ENCODE peak calls at places on chromosomes 6 and 20, in seven cellular contexts. Z is ovary, K is sigmoid colon, J is upper lobe of left lung, C is K562, E is A549, O is stomach. A is an unnamed sample.

GRCh38 chr6:9496837-9497236 is 918.0 kb downstream of the TFAP2A start:
- DNase-seq in Z (no peak), K (no peak), J (no peak), C (no peak), E (no peak), O (no peak), A (no peak)

GRCh38 chr6:130282234-130282995 is 59.7 kb upstream of the SAMD3 start:
- DNase-seq in Z (no peak), K (no peak), J (no peak), C (peak; percentile 15), E (no peak), O (no peak), A (no peak)

GRCh38 chr6:26217714-26218075 is 130.5 kb downstream of the HFE start:
- DNase-seq in Z (no peak), K (no peak), J (no peak), C (no peak), E (no peak), O (no peak), A (no peak)

GRCh38 chr20:17562804-17563305 is 7.0 kb upstream of the DSTN start:
- DNase-seq in Z (no peak), K (no peak), J (no peak), C (peak; percentile 28), E (no peak), O (no peak), A (no peak)

GRCh38 chr6:86937219-86938079 is at the start of gene HTR1E:
- DNase-seq in Z (peak; percentile 80), K (no peak), J (peak; percentile 84), C (peak; percentile 70), E (peak; percentile 15), O (peak; percentile 79), A (peak; percentile 11)

GRCh38 chr6:130018830-130019795 is 732 bp downstream of the L3MBTL3 start:
- DNase-seq in Z (peak; percentile 54), K (peak; percentile 66), J (peak; percentile 89), C (peak; percentile 35), E (peak; percentile 11), O (peak; percentile 49), A (peak; percentile 24)

GRCh38 chr6:158853072-158853871 is 34.1 kb upstream of the EZR start:
- DNase-seq in Z (peak; percentile 53), K (no peak), J (no peak), C (peak; percentile 96), E (peak; percentile 83), O (peak; percentile 93), A (no peak)

GRCh38 chr6:116278853-116279231 is 888 bp downstream of the TSPYL1 start:
- DNase-seq in Z (peak; percentile 82), K (peak; percentile 88), J (no peak), C (no peak), E (no peak), O (no peak), A (no peak)

GRCh38 chr6:111794716-111795452 is 78.4 kb downstream of the FYN start:
- DNase-seq in Z (no peak), K (no peak), J (no peak), C (no peak), E (no peak), O (no peak), A (no peak)

GRCh38 chr6:89763550-89763949 is 56.0 kb downstream of the MDN1 start:
- DNase-seq in Z (no peak), K (no peak), J (no peak), C (no peak), E (no peak), O (no peak), A (no peak)

GRCh38 chr6:45532626-45533258 is 155.0 kb upstream of the SUPT3H start:
- DNase-seq in Z (no peak), K (no peak), J (no peak), C (no peak), E (no peak), O (no peak), A (no peak)

GRCh38 chr6:46129301-46129633 is 522 bp upstream of the ENPP4 start:
- DNase-seq in Z (no peak), K (no peak), J (no peak), C (no peak), E (no peak), O (no peak), A (no peak)

GRCh38 chr6:170129691-170130171 is 161.1 kb downstream of the DLL1 start:
- DNase-seq in Z (peak; percentile 55), K (peak; percentile 74), J (peak; percentile 90), C (no peak), E (no peak), O (peak; percentile 82), A (no peak)

GRCh38 chr6:142867988-142868818 is 76.8 kb downstream of the HIVEP2 start:
- DNase-seq in Z (no peak), K (no peak), J (no peak), C (no peak), E (no peak), O (no peak), A (no peak)

GRCh38 chr6:7389451-7390217 is at the start of the genes CAGE1 and RIOK1:
- DNase-seq in Z (peak; percentile 92), K (peak; percentile 97), J (peak; percentile 97), C (peak; percentile 96), E (peak; percentile 89), O (peak; percentile 96), A (peak; percentile 92)

GRCh38 chr6:144064402-144064830 is 31.0 kb downstream of the SF3B5 start:
- DNase-seq in Z (peak; percentile 20), K (peak; percentile 70), J (peak; percentile 90), C (peak; percentile 52), E (no peak), O (peak; percentile 34), A (no peak)

GRCh38 chr6:105794263-105794662 is 291.9 kb upstream of the PRDM1 start:
- DNase-seq in Z (peak; percentile 33), K (peak; percentile 82), J (no peak), C (no peak), E (peak; percentile 20), O (peak; percentile 66), A (peak; percentile 53)

GRCh38 chr6:153563001-153563400 is 431.9 kb upstream of the RGS17 start:
- DNase-seq in Z (no peak), K (no peak), J (no peak), C (no peak), E (no peak), O (no peak), A (no peak)

GRCh38 chr6:154917941-154918340 is 77.2 kb upstream of the TIAM2 start:
- DNase-seq in Z (no peak), K (peak; percentile 18), J (no peak), C (no peak), E (no peak), O (no peak), A (no peak)

GRCh38 chr20:62823688-62824475 is 7.0 kb downstream of the COL9A3 start:
- DNase-seq in Z (no peak), K (no peak), J (peak; percentile 75), C (no peak), E (no peak), O (no peak), A (no peak)

GRCh38 chr6:169251822-169252804 is 1.5 kb downstream of the THBS2 start:
- DNase-seq in Z (peak; percentile 39), K (no peak), J (no peak), C (no peak), E (no peak), O (peak; percentile 17), A (no peak)

GRCh38 chr6:128271527-128271926 is 248.9 kb downstream of the PTPRK start:
- DNase-seq in Z (no peak), K (no peak), J (no peak), C (no peak), E (no peak), O (no peak), A (no peak)

GRCh38 chr20:17961600-17961965 is 7.0 kb downstream of the SNX5 start:
- DNase-seq in Z (no peak), K (no peak), J (no peak), C (no peak), E (no peak), O (no peak), A (no peak)

GRCh38 chr6:36754582-36755434 is 57.2 kb downstream of the RAB44 start:
- DNase-seq in Z (no peak), K (no peak), J (no peak), C (no peak), E (no peak), O (no peak), A (no peak)

GRCh38 chr6:30689022-30689865 is 1.5 kb downstream of the NRM start:
- DNase-seq in Z (no peak), K (peak; percentile 48), J (peak; percentile 40), C (no peak), E (no peak), O (no peak), A (no peak)

GRCh38 chr6:49909508-49910047 is 43.2 kb upstream of the CRISP1 start:
- DNase-seq in Z (no peak), K (no peak), J (no peak), C (no peak), E (no peak), O (no peak), A (no peak)
- TF ChIP-seq EP300 in Z (no peak), K (no peak), J (no peak), C (no peak), E (no peak), O (no peak), A (no peak)

DNA sequence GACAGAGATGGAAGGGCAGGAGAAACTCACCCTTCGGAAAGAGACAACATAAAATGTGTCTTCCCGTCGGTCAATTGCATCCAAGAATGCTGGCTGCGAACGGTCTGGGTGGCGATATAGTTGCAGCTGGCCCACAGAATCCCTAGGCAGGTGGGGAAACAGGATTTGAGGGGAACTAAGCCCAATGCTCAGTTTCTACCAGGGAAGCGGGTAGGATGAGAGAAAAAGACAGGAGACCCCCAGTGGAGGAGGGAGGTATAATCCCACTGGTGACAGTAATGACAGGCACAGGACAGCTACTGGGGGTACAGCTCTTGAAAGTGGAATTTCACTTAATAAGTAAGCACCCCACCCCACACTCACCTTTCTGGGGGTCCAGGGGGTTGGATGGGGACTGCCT is 7.5 kb upstream of the TNXB start:
- DNase-seq in Z (no peak), K (no peak), J (no peak), C (peak; percentile 74), E (peak; percentile 51), O (no peak), A (no peak)
- TF ChIP-seq CTCF in Z (no peak), K (no peak), J (peak; percentile 28), C (peak; percentile 70), E (peak; percentile 13), O (peak; percentile 21), A (peak; percentile 28)

GRCh38 chr20:43958626-43959025 is 44.0 kb downstream of the TOX2 start:
- DNase-seq in Z (no peak), K (no peak), J (no peak), C (no peak), E (no peak), O (no peak), A (no peak)
- H3K4me1 ChIP-seq in Z (peaks cover 14% of the 10 kb centered on the region), K (no peaks in the 10 kb centered on the region), J (peaks cover 70% of the 10 kb centered on the region), C (peaks cover 13% of the 10 kb centered on the region), E (peaks cover 58% of the 10 kb centered on the region), O (peaks cover 30% of the 10 kb centered on the region), A (no peaks in the 10 kb centered on the region)

GRCh38 chr6:139037490-139037889 is 8.9 kb downstream of the ABRACL start:
- DNase-seq in Z (no peak), K (no peak), J (no peak), C (no peak), E (no peak), O (no peak), A (no peak)
- TF ChIP-seq EP300 in Z (no peak), K (no peak), J (no peak), C (no peak), E (no peak), O (no peak), A (peak; percentile 44)